ENCODE peak calls at places on chromosomes 7 and 10, in seven cellular contexts. Z is activated CD4-positive, alpha-beta T cell treated with anti-CD3 and anti-CD28 coated beads, Interleukin-2, amount 50 U/mL, for 48 hours; V is NB4; O is G401; D is substantia nigra; S is stimulated activated CD8-positive, alpha-beta memory T cell treated with anti-CD3 and anti-CD28 coated beads, Interleukin-15, amount 100 ng/mL, for 1 hour; A is right cardiac atrium. C is an unnamed sample.

GRCh38 chr10:71158251-71158650 is 54.1 kb upstream of the UNC5B start:
- DNase-seq in Z (no peak), V (no peak), O (peak), D (no peak), S (no peak), A (no peak), C (no peak)

GRCh38 chr10:124403548-124403947 is 15.2 kb downstream of the OAT start:
- DNase-seq in Z (no peak), V (peak), O (peak), D (no peak), S (no peak), A (no peak), C (peak)

GRCh38 chr10:49292565-49293207 is 6.3 kb upstream of the C10orf71 start:
- DNase-seq in Z (no peak), V (no peak), O (no peak), D (no peak), S (no peak), A (no peak), C (no peak)

GRCh38 chr10:29386347-29386999 is 97.6 kb downstream of the LYZL1 start:
- DNase-seq in Z (no peak), V (peak), O (peak), D (no peak), S (no peak), A (no peak), C (peak)

GRCh38 chr10:16894834-16895233 is 77.6 kb upstream of the RSU1 start:
- DNase-seq in Z (no peak), V (no peak), O (no peak), D (no peak), S (no peak), A (no peak), C (no peak)

GRCh38 chr7:1818581-1819200 is 148.6 kb downstream of the ELFN1 start:
- DNase-seq in Z (no peak), V (no peak), O (no peak), D (no peak), S (no peak), A (no peak), C (no peak)

GRCh38 chr10:132656283-132657126 is 118.9 kb downstream of the INPP5A start:
- DNase-seq in Z (no peak), V (no peak), O (no peak), D (no peak), S (no peak), A (no peak), C (no peak)

GRCh38 chr7:51786284-51786683 is 469.7 kb upstream of the COBL start:
- DNase-seq in Z (no peak), V (no peak), O (no peak), D (no peak), S (no peak), A (no peak), C (no peak)

GRCh38 chr10:61898435-61898778 is 3.1 kb upstream of the ARID5B start:
- DNase-seq in Z (no peak), V (peak), O (peak), D (no peak), S (no peak), A (no peak), C (no peak)

GRCh38 chr7:1800876-1801275 is 130.8 kb downstream of the ELFN1 start:
- DNase-seq in Z (no peak), V (no peak), O (no peak), D (no peak), S (no peak), A (no peak), C (no peak)

GRCh38 chr7:94087664-94088352 is 83.7 kb upstream of the BET1 start:
- DNase-seq in Z (peak), V (peak), O (peak), D (peak), S (peak), A (no peak), C (peak)

GRCh38 chr10:71448146-71448545 is 51.4 kb downstream of the CDH23 start:
- DNase-seq in Z (no peak), V (no peak), O (no peak), D (no peak), S (no peak), A (no peak), C (no peak)

GRCh38 chr7:665251-665650 is 61.2 kb upstream of the DNAAF5 start:
- DNase-seq in Z (no peak), V (no peak), O (no peak), D (no peak), S (no peak), A (no peak), C (no peak)

GRCh38 chr7:42931834-42932651 is at the start of the genes MRPL32 and PSMA2:
- DNase-seq in Z (peak), V (peak), O (peak), D (peak), S (peak), A (peak), C (peak)